ENCODE peak calls at places on chromosomes 5 and 9, in six cellular contexts. J is GM12878, S is HepG2, H is A549, K is IMR-90, T is K562. O is an unnamed sample.

GRCh38 chr5:154783774-154784460 is 28.7 kb downstream of the LARP1 start:
- DNase-seq in K (peak), J (peak), T (no peak), S (no peak), H (no peak), O (no peak)

GRCh38 chr5:137710086-137710485 is 25.8 kb downstream of the KLHL3 start:
- DNase-seq in T (no peak), J (no peak), K (peak), S (no peak), H (no peak), O (no peak)

GRCh38 chr9:6902423-6902822 is 144.7 kb downstream of the KDM4C start:
- DNase-seq in S (no peak), K (peak), H (no peak), T (no peak), J (no peak), O (no peak)

GRCh38 chr5:143106175-143106574 is 297.3 kb downstream of the NR3C1 start:
- DNase-seq in K (peak), J (no peak), S (peak), H (peak), T (no peak), O (peak)

GRCh38 chr5:176386491-176386890 is 1.9 kb downstream of the NOP16 start:
- DNase-seq in H (no peak), S (no peak), J (no peak), K (no peak), T (no peak), O (no peak)

GRCh38 chr9:128163523-128164331 is 3.7 kb downstream of the BBLN start:
- DNase-seq in S (no peak), K (no peak), J (no peak), T (no peak), H (no peak), O (no peak)

GRCh38 chr9:85527331-85528015 is 214.3 kb downstream of the AGTPBP1 start:
- DNase-seq in J (no peak), K (no peak), S (no peak), H (no peak), T (no peak), O (no peak)

GRCh38 chr5:1172670-1173404 is 28.6 kb upstream of the SLC6A19 start:
- DNase-seq in J (no peak), S (no peak), K (no peak), T (no peak), H (no peak), O (no peak)

GRCh38 chr9:16729656-16730055 is 140.8 kb downstream of the BNC2 start:
- DNase-seq in H (no peak), T (no peak), S (no peak), J (no peak), K (peak), O (no peak)

GRCh38 chr5:9051779-9052178 is 494.1 kb downstream of the SEMA5A start:
- DNase-seq in J (no peak), T (no peak), H (no peak), K (no peak), S (no peak), O (no peak)

GRCh38 chr9:100366121-100366520 is 13.4 kb upstream of the TEX10 start:
- DNase-seq in K (no peak), T (no peak), H (no peak), J (no peak), S (no peak), O (no peak)

GRCh38 chr9:108889649-108890067 is 27.6 kb downstream of the ACTL7A start:
- DNase-seq in H (peak), J (no peak), T (no peak), K (peak), S (peak), O (no peak)

GRCh38 chr5:759111-759741 is 25.3 kb downstream of the ZDHHC11B start:
- DNase-seq in K (no peak), J (no peak), T (no peak), H (peak), S (peak), O (peak)

GRCh38 chr9:110115868-110116542 is 92.0 kb downstream of the C9orf152 start:
- DNase-seq in S (peak), H (peak), K (peak), J (no peak), T (no peak), O (no peak)

GRCh38 chr5:26482817-26483375 is 555.5 kb downstream of the CDH9 start:
- DNase-seq in T (peak), J (no peak), S (peak), K (no peak), H (peak), O (peak)

GRCh38 chr5:144191998-144192397 is 21.3 kb downstream of the KCTD16 start:
- DNase-seq in T (peak), K (peak), H (peak), S (peak), J (peak), O (no peak)

GRCh38 chr5:143143973-143144372 is 259.5 kb downstream of the NR3C1 start:
- DNase-seq in T (no peak), K (peak), H (no peak), J (no peak), S (no peak), O (no peak)

GRCh38 chr5:10563940-10564837 is at the start of gene ANKRD33B:
- DNase-seq in H (peak), T (peak), J (no peak), K (peak), S (peak), O (peak)

GRCh38 chr5:2895196-2895595 is 143.7 kb upstream of the IRX2 start:
- DNase-seq in S (no peak), K (no peak), T (no peak), H (no peak), J (no peak), O (no peak)

GRCh38 chr9:99231708-99232107 is 9.6 kb downstream of the SEC61B start:
- DNase-seq in T (peak), J (peak), S (peak), K (peak), H (peak), O (peak)

GRCh38 chr5:137563301-137563645 is 64.1 kb upstream of the SPOCK1 start:
- DNase-seq in T (no peak), J (no peak), H (no peak), K (no peak), S (no peak), O (no peak)

GRCh38 chr9:21974542-21975409 is 19.4 kb downstream of the CDKN2A start:
- DNase-seq in S (no peak), T (no peak), H (no peak), J (no peak), K (peak), O (peak)

GRCh38 chr5:78569441-78569840 is 79.1 kb downstream of the LHFPL2 start:
- DNase-seq in S (no peak), H (no peak), T (no peak), J (no peak), K (peak), O (no peak)
- TF ChIP-seq RFX5 in S (no peak), H (no peak), T (no peak), J (no peak), K (no peak), O (no peak)

GRCh38 chr9:78030553-78031270 is 899 bp downstream of the GNAQ start:
- DNase-seq in H (peak), T (peak), S (no peak), J (no peak), K (peak), O (peak)

GRCh38 chr9:78031271-78031825 is at the start of gene GNAQ:
- DNase-seq in T (peak), J (no peak), H (no peak), S (no peak), K (peak), O (peak)

GRCh38 chr9:78028926-78029325 is 2.7 kb downstream of the GNAQ start:
- DNase-seq in J (no peak), S (no peak), T (no peak), K (no peak), H (no peak), O (no peak)

GRCh38 chr9:78031826-78032598 is 401 bp upstream of the GNAQ start:
- DNase-seq in T (peak), J (no peak), H (peak), S (peak), K (peak), O (peak)

DNA sequence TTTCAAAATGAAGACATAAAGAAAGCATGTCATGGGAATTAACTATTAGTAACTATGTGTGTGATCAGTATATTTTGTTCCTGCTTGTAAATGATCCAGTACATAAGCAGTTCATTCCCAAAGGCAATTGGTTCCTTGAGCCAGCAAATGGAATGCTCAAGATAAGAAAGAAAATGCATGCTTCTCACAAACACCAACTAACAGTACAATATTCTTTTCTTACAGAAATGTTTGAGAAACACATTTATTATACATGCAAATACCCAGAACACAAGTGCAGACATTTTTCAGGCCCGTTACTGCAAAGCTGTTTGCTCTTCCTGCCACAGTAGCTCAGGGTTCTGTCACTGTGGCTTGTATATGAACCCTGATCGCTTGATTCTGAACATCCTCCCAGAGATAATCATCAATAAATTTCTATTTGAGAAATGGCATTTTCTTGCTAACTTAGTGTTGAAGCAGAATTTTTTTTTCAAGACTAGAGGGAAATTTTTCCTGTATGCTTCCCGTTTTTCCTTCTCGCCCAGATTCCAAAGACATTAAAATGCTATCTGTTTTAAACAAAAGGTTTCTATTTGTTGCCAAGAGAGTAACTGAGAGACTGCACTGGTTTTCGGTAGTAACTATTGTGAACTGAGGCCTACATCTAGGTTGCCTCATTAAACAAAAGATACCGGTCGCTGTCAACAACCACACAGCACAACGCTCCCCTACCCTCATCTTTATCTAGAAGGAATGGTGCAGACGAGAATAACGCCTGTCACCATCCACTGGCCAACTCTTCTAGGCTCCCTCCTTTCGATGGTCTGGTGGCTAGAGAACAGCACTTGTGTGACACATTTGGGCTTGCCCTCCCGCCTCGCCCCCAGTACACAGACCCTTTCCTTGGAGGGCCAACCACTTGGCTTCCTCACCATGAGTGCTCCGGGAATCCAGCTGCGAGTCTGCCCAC is 1.7 kb downstream of the GNAQ start:
- DNase-seq in H (peak), S (no peak), T (no peak), J (no peak), K (peak), O (no peak)
- H3K27ac ChIP-seq in H (peak), S (peak), T (peak), J (no peak), K (peak), O (peak)

GRCh38 chr5:100762995-100763394 is 140.1 kb downstream of the ST8SIA4 start:
- DNase-seq in K (no peak), S (no peak), H (no peak), T (no peak), J (no peak), O (no peak)
- TF ChIP-seq RFX5 in K (no peak), S (no peak), H (no peak), T (no peak), J (no peak), O (no peak)

GRCh38 chr5:133610489-133611356 is 1.6 kb downstream of the FSTL4 start:
- DNase-seq in K (no peak), S (peak), H (peak), T (peak), J (no peak), O (peak)

GRCh38 chr5:133613184-133613583 is 843 bp upstream of the FSTL4 start:
- DNase-seq in S (no peak), H (no peak), K (no peak), J (no peak), T (no peak), O (no peak)

GRCh38 chr5:133611357-133612020 is 852 bp downstream of the FSTL4 start:
- DNase-seq in H (no peak), S (no peak), J (no peak), T (no peak), K (no peak), O (peak)

GRCh38 chr5:133612021-133612860 is at the start of gene FSTL4:
- DNase-seq in J (no peak), S (no peak), T (no peak), H (peak), K (no peak), O (peak)

GRCh38 chr5:133613743-133614142 is 1.4 kb upstream of the FSTL4 start:
- DNase-seq in K (no peak), J (no peak), T (no peak), S (no peak), H (no peak), O (no peak)
- H3K27ac ChIP-seq in K (no peak), J (no peak), T (no peak), S (no peak), H (no peak), O (no peak)

O was measured in SK-N-SH.